ENCODE peak calls at places on chromosome 10, in seven cellular contexts. One of them, this sample, is unnamed.

GRCh38 chr10:130400890-130401289 is 264.7 kb downstream of the GLRX3 start:
- DNase-seq in HCT116: no peak
- DNase-seq in T47D: no peak
- DNase-seq in HepG2: no peak
- DNase-seq in SK-N-SH: no peak
- DNase-seq in GM12878: no peak
- DNase-seq in K562: no peak
- DNase-seq in this sample: no peak

GRCh38 chr10:130021373-130021950 is 57.4 kb upstream of the EBF3 start:
- DNase-seq in SK-N-SH: no peak
- DNase-seq in GM12878: no peak
- DNase-seq in T47D: no peak
- DNase-seq in HCT116: no peak
- DNase-seq in K562: no peak
- DNase-seq in HepG2: no peak
- DNase-seq in this sample: no peak

GRCh38 chr10:69895759-69896158 is 94.1 kb downstream of the COL13A1 start:
- DNase-seq in HepG2: no peak
- DNase-seq in GM12878: no peak
- DNase-seq in T47D: no peak
- DNase-seq in K562: no peak
- DNase-seq in HCT116: no peak
- DNase-seq in SK-N-SH: peak; percentile 58
- DNase-seq in this sample: no peak

GRCh38 chr10:87921934-87922688 is 58.7 kb downstream of the PTEN start:
- DNase-seq in HepG2: no peak
- DNase-seq in HCT116: no peak
- DNase-seq in SK-N-SH: no peak
- DNase-seq in GM12878: no peak
- DNase-seq in T47D: peak; percentile 37
- DNase-seq in K562: no peak
- DNase-seq in this sample: no peak

GRCh38 chr10:103504181-103504783 is 10.8 kb downstream of the NEURL1 start:
- DNase-seq in T47D: no peak
- DNase-seq in HepG2: peak; percentile 89
- DNase-seq in GM12878: peak; percentile 28
- DNase-seq in SK-N-SH: peak; percentile 27
- DNase-seq in K562: peak; percentile 52
- DNase-seq in HCT116: peak; percentile 61
- DNase-seq in this sample: no peak

GRCh38 chr10:72122221-72122620 is 33.9 kb upstream of the SPOCK2 start:
- DNase-seq in SK-N-SH: no peak
- DNase-seq in HepG2: no peak
- DNase-seq in K562: no peak
- DNase-seq in HCT116: no peak
- DNase-seq in GM12878: no peak
- DNase-seq in T47D: no peak
- DNase-seq in this sample: no peak

GRCh38 chr10:90785782-90786181 is 72.1 kb downstream of the HTR7 start:
- DNase-seq in GM12878: no peak
- DNase-seq in HepG2: no peak
- DNase-seq in HCT116: no peak
- DNase-seq in SK-N-SH: no peak
- DNase-seq in T47D: no peak
- DNase-seq in K562: no peak
- DNase-seq in this sample: no peak

GRCh38 chr10:86752311-86752710 is 4.1 kb upstream of the BMPR1A start:
- DNase-seq in K562: peak; percentile 80
- DNase-seq in GM12878: no peak
- DNase-seq in T47D: no peak
- DNase-seq in HepG2: no peak
- DNase-seq in HCT116: no peak
- DNase-seq in SK-N-SH: no peak
- DNase-seq in this sample: no peak

GRCh38 chr10:116184448-116184794 is 88.6 kb downstream of the GFRA1 start:
- DNase-seq in HCT116: no peak
- DNase-seq in GM12878: no peak
- DNase-seq in K562: no peak
- DNase-seq in HepG2: no peak
- DNase-seq in T47D: no peak
- DNase-seq in SK-N-SH: no peak
- DNase-seq in this sample: no peak

GRCh38 chr10:132939957-132940790 is 2.2 kb downstream of the CFAP46 start:
- DNase-seq in SK-N-SH: peak; percentile 57
- DNase-seq in K562: peak; percentile 75
- DNase-seq in T47D: peak; percentile 42
- DNase-seq in GM12878: no peak
- DNase-seq in HCT116: no peak
- DNase-seq in HepG2: no peak
- DNase-seq in this sample: no peak

GRCh38 chr10:110840225-110840922 is 31.4 kb upstream of the PDCD4 start:
- DNase-seq in GM12878: no peak
- DNase-seq in K562: no peak
- DNase-seq in HepG2: peak; percentile 76
- DNase-seq in SK-N-SH: no peak
- DNase-seq in HCT116: no peak
- DNase-seq in T47D: peak; percentile 44
- DNase-seq in this sample: no peak

GRCh38 chr10:4506087-4506486 is 319.9 kb upstream of the AKR1E2 start:
- DNase-seq in SK-N-SH: no peak
- DNase-seq in HCT116: no peak
- DNase-seq in HepG2: no peak
- DNase-seq in K562: no peak
- DNase-seq in GM12878: no peak
- DNase-seq in T47D: no peak
- DNase-seq in this sample: no peak

GRCh38 chr10:132064771-132065437 is 842 bp upstream of the JAKMIP3 start:
- DNase-seq in SK-N-SH: no peak
- DNase-seq in GM12878: no peak
- DNase-seq in HCT116: no peak
- DNase-seq in K562: no peak
- DNase-seq in HepG2: no peak
- DNase-seq in T47D: no peak
- DNase-seq in this sample: no peak

GRCh38 chr10:6838118-6838517 is 258.0 kb upstream of the PRKCQ start:
- DNase-seq in HCT116: no peak
- DNase-seq in GM12878: no peak
- DNase-seq in K562: no peak
- DNase-seq in HepG2: peak; percentile 1
- DNase-seq in T47D: peak; percentile 56
- DNase-seq in SK-N-SH: no peak
- DNase-seq in this sample: no peak

GRCh38 chr10:110781139-110781538 is 90.6 kb upstream of the PDCD4 start:
- DNase-seq in GM12878: no peak
- DNase-seq in HepG2: no peak
- DNase-seq in HCT116: no peak
- DNase-seq in T47D: no peak
- DNase-seq in K562: no peak
- DNase-seq in SK-N-SH: peak; percentile 80
- DNase-seq in this sample: no peak

GRCh38 chr10:75461672-75462649 is 30.5 kb downstream of the LRMDA start:
- DNase-seq in SK-N-SH: no peak
- DNase-seq in HCT116: no peak
- DNase-seq in GM12878: no peak
- DNase-seq in K562: no peak
- DNase-seq in T47D: no peak
- DNase-seq in HepG2: no peak
- DNase-seq in this sample: peak; percentile 60

GRCh38 chr10:16950686-16951681 is 133.8 kb upstream of the RSU1 start:
- DNase-seq in GM12878: no peak
- DNase-seq in HepG2: no peak
- DNase-seq in T47D: no peak
- DNase-seq in K562: peak; percentile 20
- DNase-seq in SK-N-SH: peak; percentile 38
- DNase-seq in HCT116: peak; percentile 4
- DNase-seq in this sample: peak; percentile 47

DNA sequence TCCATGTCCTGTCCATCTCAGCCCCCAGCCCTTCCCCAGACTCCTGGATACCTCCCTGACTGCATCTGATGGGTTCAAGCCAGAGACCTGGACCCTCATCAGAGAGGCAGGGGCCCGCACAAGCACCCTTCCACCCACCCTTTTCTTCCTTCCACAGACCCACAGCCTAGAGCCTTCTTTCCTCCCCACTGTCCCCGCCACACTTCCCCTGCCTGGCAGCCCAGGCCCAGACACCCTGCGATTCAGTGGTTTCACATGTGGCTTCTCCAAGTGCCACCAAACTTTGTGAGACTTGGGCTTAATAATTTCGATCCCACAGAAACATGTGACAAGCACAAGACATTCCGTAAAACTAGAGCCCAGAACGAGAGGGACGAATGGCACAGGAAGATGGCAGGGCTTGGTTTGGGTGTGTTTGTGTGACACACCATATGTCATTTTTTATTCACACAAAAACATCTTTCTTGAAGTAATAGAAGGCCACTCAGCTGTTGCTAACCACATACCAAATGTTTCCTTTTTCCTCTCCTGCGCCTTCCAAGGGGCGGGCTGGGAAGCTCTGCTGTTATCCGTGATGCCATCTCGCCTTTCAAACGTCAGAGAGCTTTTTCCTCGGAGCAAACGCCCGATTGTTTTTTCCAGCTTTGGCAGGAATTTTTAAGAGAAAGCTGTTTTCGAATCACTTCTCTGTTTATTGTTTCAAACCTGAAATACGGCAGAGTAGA is 162.8 kb downstream of the GRK5 start:
- DNase-seq in SK-N-SH: no peak
- DNase-seq in K562: no peak
- DNase-seq in GM12878: no peak
- DNase-seq in T47D: no peak
- DNase-seq in HepG2: no peak
- DNase-seq in HCT116: no peak
- DNase-seq in this sample: no peak
- TF ChIP-seq JUND in SK-N-SH: no peak
- TF ChIP-seq JUND in K562: no peak
- TF ChIP-seq JUND in GM12878: no peak
- TF ChIP-seq JUND in T47D: no peak
- TF ChIP-seq JUND in HepG2: no peak
- TF ChIP-seq JUND in HCT116: no peak
- TF ChIP-seq JUND in this sample: no peak

DNA sequence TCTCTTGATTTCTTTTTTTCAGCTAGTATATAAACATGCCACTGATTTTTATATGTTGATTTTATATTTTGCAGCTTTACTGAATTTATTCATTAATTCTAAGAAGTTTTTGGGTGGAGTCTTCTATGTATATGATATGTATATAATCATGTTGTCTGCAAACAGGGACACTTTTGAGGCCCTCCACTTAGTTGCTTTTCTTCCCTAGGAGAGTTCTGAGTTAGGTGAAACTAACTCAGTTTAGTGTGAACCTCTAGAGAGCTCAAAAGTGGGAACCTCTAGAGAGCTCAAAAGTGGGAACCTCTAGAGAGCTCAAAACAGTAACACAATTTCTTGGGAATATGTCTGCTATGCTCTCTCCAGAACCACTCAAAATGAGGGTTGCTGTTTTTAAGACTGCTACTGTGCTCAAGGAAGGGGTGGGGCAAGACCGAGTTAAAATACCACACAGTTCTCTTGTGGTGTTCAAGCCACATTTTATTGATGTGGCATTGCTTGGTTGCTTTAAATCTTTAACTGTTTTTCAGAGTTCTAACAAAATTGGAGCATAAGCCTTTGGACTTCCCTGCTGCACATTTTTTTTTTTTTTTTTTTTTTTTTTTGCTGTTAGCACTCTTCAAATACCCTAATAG is 13.2 kb downstream of the CCDC7 start:
- DNase-seq in HepG2: no peak
- DNase-seq in K562: no peak
- DNase-seq in SK-N-SH: no peak
- DNase-seq in GM12878: no peak
- DNase-seq in T47D: no peak
- DNase-seq in HCT116: no peak
- DNase-seq in this sample: no peak
- TF ChIP-seq JUND in HepG2: no peak
- TF ChIP-seq JUND in K562: no peak
- TF ChIP-seq JUND in SK-N-SH: no peak
- TF ChIP-seq JUND in GM12878: no peak
- TF ChIP-seq JUND in T47D: no peak
- TF ChIP-seq JUND in HCT116: no peak
- TF ChIP-seq JUND in this sample: no peak

DNA sequence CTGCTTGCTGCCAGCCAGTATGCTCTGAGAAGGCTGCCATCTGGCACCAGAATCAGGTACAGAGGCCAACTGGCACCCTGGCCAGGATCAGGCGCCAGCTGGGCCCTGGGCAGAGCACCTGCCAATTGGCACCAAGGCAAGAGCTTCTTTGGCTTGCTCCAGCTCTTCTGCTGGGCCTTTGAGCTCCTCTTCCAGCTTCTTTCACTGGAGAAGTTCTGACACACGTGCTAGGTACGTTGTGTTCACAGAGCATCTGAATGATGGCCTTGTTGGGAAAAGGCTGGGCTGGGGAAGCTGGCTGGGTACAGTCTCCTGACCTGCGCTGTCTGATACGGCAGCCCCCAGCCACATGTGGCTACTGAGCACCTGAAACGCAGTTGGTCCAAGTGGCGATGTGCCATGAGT is 31.7 kb upstream of the OPALIN start:
- DNase-seq in GM12878: no peak
- DNase-seq in SK-N-SH: no peak
- DNase-seq in HCT116: no peak
- DNase-seq in K562: no peak
- DNase-seq in T47D: peak; percentile 82
- DNase-seq in HepG2: no peak
- DNase-seq in this sample: no peak
- TF ChIP-seq JUND in GM12878: no peak
- TF ChIP-seq JUND in SK-N-SH: no peak
- TF ChIP-seq JUND in HCT116: no peak
- TF ChIP-seq JUND in K562: no peak
- TF ChIP-seq JUND in T47D: no peak
- TF ChIP-seq JUND in HepG2: no peak
- TF ChIP-seq JUND in this sample: no peak

GRCh38 chr10:14971867-14972448 is 12.8 kb downstream of the MEIG1 start:
- DNase-seq in GM12878: no peak
- DNase-seq in HCT116: no peak
- DNase-seq in SK-N-SH: no peak
- DNase-seq in HepG2: no peak
- DNase-seq in T47D: no peak
- DNase-seq in K562: no peak
- DNase-seq in this sample: no peak
- TF ChIP-seq JUND in GM12878: no peak
- TF ChIP-seq JUND in HCT116: no peak
- TF ChIP-seq JUND in SK-N-SH: no peak
- TF ChIP-seq JUND in HepG2: no peak
- TF ChIP-seq JUND in T47D: no peak
- TF ChIP-seq JUND in K562: no peak
- TF ChIP-seq JUND in this sample: no peak

DNA sequence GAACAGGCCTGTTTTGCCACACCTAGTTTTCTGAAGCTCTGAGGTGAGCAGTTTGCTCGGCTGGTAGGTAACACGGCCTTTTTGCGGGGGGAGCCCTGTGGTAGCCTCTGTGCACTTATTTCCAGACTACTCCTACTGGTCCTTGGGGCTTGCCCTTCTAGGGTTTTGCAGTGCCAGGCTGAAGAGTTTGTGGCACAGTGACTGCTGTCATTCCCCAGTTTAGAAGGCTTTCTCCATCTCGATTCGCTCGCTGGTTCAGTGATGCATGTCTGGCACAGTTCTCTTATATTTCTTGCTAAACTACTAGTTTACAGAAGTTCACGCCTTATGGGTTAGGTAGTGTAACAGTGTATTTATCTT is 711 bp downstream of the KIF20B start:
- DNase-seq in HepG2: peak; percentile 11
- DNase-seq in GM12878: peak; percentile 21
- DNase-seq in HCT116: no peak
- DNase-seq in T47D: peak; percentile 36
- DNase-seq in SK-N-SH: peak; percentile 11
- DNase-seq in K562: peak; percentile 9
- DNase-seq in this sample: no peak
- TF ChIP-seq JUND in HepG2: no peak
- TF ChIP-seq JUND in GM12878: no peak
- TF ChIP-seq JUND in HCT116: no peak
- TF ChIP-seq JUND in T47D: no peak
- TF ChIP-seq JUND in SK-N-SH: no peak
- TF ChIP-seq JUND in K562: no peak
- TF ChIP-seq JUND in this sample: no peak

This sample was measured in H1.